ENCODE peak calls at places on chromosomes 3 and 15, in seven cellular contexts. T, O, H, P, W, E and I are unnamed samples.

GRCh38 chr3:183984337-183984736 is 33.3 kb downstream of the ABCC5 start:
- DNase-seq in W (no peak), E (no peak), P (no peak), H (no peak), O (no peak), T (no peak), I (no peak)

GRCh38 chr3:82133070-82133606 is 371.7 kb upstream of the GBE1 start:
- DNase-seq in E (peak), W (peak), P (peak), O (peak), T (peak), H (peak), I (peak)

GRCh38 chr3:35183915-35184675 is 455.2 kb upstream of the ARPP21 start:
- DNase-seq in O (no peak), W (peak), H (no peak), E (no peak), T (no peak), P (no peak), I (no peak)

GRCh38 chr15:58929891-58930416 is 3.5 kb downstream of the SLTM start:
- DNase-seq in O (no peak), T (no peak), P (no peak), W (no peak), E (no peak), H (peak), I (no peak)

GRCh38 chr3:120816728-120817127 is 74.2 kb downstream of the GTF2E1 start:
- DNase-seq in O (no peak), H (no peak), T (no peak), W (no peak), E (no peak), P (no peak), I (no peak)

GRCh38 chr3:121793078-121793477 is 41.8 kb downstream of the IQCB1 start:
- DNase-seq in E (no peak), P (no peak), T (no peak), W (no peak), H (no peak), O (no peak), I (no peak)

GRCh38 chr15:101011582-101011981 is 92.4 kb downstream of the LRRK1 start:
- DNase-seq in T (no peak), E (no peak), P (no peak), H (peak), W (no peak), O (no peak), I (no peak)

GRCh38 chr3:10806001-10806400 is 10.0 kb upstream of the SLC6A11 start:
- DNase-seq in O (no peak), H (no peak), W (no peak), P (no peak), E (no peak), T (no peak), I (no peak)

GRCh38 chr3:50648297-50648696 is 26.4 kb upstream of the DOCK3 start:
- DNase-seq in E (no peak), O (peak), T (peak), P (no peak), H (peak), W (no peak), I (no peak)

GRCh38 chr3:158792709-158793108 is 9.1 kb upstream of the MFSD1 start:
- DNase-seq in O (no peak), E (peak), P (no peak), T (peak), H (no peak), W (peak), I (no peak)

GRCh38 chr3:150925751-150926201 is 20.5 kb upstream of the MINDY4B start:
- DNase-seq in E (peak), T (peak), H (peak), O (peak), P (peak), W (peak), I (peak)

GRCh38 chr3:52218454-52218853 is 7.0 kb downstream of the TLR9 start:
- DNase-seq in P (no peak), T (no peak), W (no peak), O (no peak), H (no peak), E (no peak), I (no peak)

GRCh38 chr3:42608586-42608985 is 8.1 kb downstream of the NKTR start:
- DNase-seq in P (no peak), O (no peak), H (no peak), T (peak), E (no peak), W (no peak), I (no peak)

GRCh38 chr15:42012241-42012640 is 8.6 kb downstream of the PLA2G4E start:
- DNase-seq in E (peak), H (no peak), W (no peak), P (no peak), T (no peak), O (no peak), I (no peak)

GRCh38 chr15:70427120-70427519 is 329.4 kb upstream of the TLE3 start:
- DNase-seq in O (no peak), E (peak), P (no peak), T (no peak), H (no peak), W (no peak), I (no peak)

GRCh38 chr3:160183375-160184076 is 41.7 kb upstream of the C3orf80 start:
- DNase-seq in W (no peak), T (peak), P (no peak), E (no peak), O (no peak), H (no peak), I (no peak)

GRCh38 chr15:56981160-56981559 is 62.7 kb downstream of the TCF12 start:
- DNase-seq in H (no peak), O (no peak), W (no peak), P (no peak), E (no peak), T (no peak), I (no peak)

GRCh38 chr15:50182233-50183013 is 427 bp downstream of the SLC27A2 start:
- DNase-seq in T (peak), O (peak), H (peak), P (no peak), E (peak), W (peak), I (peak)

GRCh38 chr3:179045719-179046402 is 25.7 kb downstream of the ZMAT3 start:
- DNase-seq in P (no peak), O (no peak), E (no peak), T (no peak), H (no peak), W (no peak), I (no peak)

GRCh38 chr15:33098082-33099058 is 96.1 kb downstream of the FMN1 start:
- DNase-seq in W (peak), H (no peak), T (peak), P (no peak), O (peak), E (peak), I (no peak)

GRCh38 chr3:113615976-113616375 is 80.5 kb downstream of the USF3 start:
- DNase-seq in H (no peak), O (no peak), W (no peak), E (no peak), T (no peak), P (no peak), I (no peak)

GRCh38 chr3:126313580-126314304 is 43.5 kb downstream of the KLF15 start:
- DNase-seq in T (peak), P (no peak), O (no peak), E (no peak), H (peak), W (no peak), I (no peak)

GRCh38 chr3:128309026-128309425 is 155.7 kb downstream of the EEFSEC start:
- DNase-seq in W (no peak), T (no peak), O (no peak), P (no peak), E (no peak), H (peak), I (no peak)

GRCh38 chr3:55471522-55472280 is 15.4 kb downstream of the WNT5A start:
- DNase-seq in E (no peak), H (no peak), W (no peak), T (no peak), O (no peak), P (no peak), I (no peak)

GRCh38 chr3:17580901-17581300 is 161.5 kb downstream of the TBC1D5 start:
- DNase-seq in P (no peak), O (no peak), E (no peak), W (no peak), T (no peak), H (no peak), I (no peak)

GRCh38 chr3:172646439-172647015 is 64.3 kb downstream of the NCEH1 start:
- DNase-seq in P (no peak), E (no peak), O (no peak), H (no peak), T (peak), W (no peak), I (no peak)

GRCh38 chr3:157786216-157786615 is 283.0 kb upstream of the VEPH1 start:
- DNase-seq in E (peak), T (peak), O (no peak), H (no peak), W (no peak), P (no peak), I (no peak)

GRCh38 chr15:88337993-88338392 is 81.5 kb upstream of the NTRK3 start:
- DNase-seq in O (peak), W (no peak), H (no peak), E (peak), P (no peak), T (no peak), I (no peak)

GRCh38 chr3:45593708-45594601 is 596 bp upstream of the LIMD1 start:
- DNase-seq in P (no peak), W (peak), E (peak), H (peak), O (peak), T (peak), I (peak)

GRCh38 chr3:187705164-187705563 is 2.8 kb upstream of the RTP2 start:
- DNase-seq in P (no peak), W (peak), T (peak), O (no peak), H (no peak), E (no peak), I (no peak)

GRCh38 chr3:23113455-23114171 is 89.5 kb upstream of the UBE2E2 start:
- DNase-seq in H (no peak), O (no peak), E (peak), T (peak), P (no peak), W (peak), I (no peak)

GRCh38 chr3:111589303-111590095 is 5.6 kb downstream of the ZBED2 start:
- DNase-seq in E (no peak), W (no peak), H (no peak), P (no peak), O (no peak), T (peak), I (no peak)

GRCh38 chr3:124878561-124879394 is 8.4 kb downstream of the ITGB5 start:
- DNase-seq in P (no peak), O (no peak), H (no peak), T (peak), E (no peak), W (peak), I (no peak)

GRCh38 chr3:184241447-184242296 is 7.1 kb downstream of the ALG3 start:
- DNase-seq in H (peak), P (no peak), O (peak), W (no peak), E (peak), T (peak), I (no peak)

GRCh38 chr15:100781061-100781960 is 98.3 kb upstream of the ALDH1A3 start:
- DNase-seq in W (no peak), T (no peak), O (no peak), E (no peak), P (no peak), H (no peak), I (no peak)

GRCh38 chr3:4394048-4394447 is 73.0 kb downstream of the SUMF1 start:
- DNase-seq in H (no peak), O (no peak), P (no peak), W (peak), E (no peak), T (peak), I (no peak)

GRCh38 chr3:124858275-124858674 is 28.9 kb downstream of the ITGB5 start:
- DNase-seq in P (no peak), W (peak), T (peak), E (no peak), O (no peak), H (no peak), I (no peak)

GRCh38 chr15:74906193-74906449 is 530 bp downstream of the FAM219B start:
- DNase-seq in O (no peak), P (no peak), E (peak), H (peak), T (no peak), W (peak), I (no peak)

DNA sequence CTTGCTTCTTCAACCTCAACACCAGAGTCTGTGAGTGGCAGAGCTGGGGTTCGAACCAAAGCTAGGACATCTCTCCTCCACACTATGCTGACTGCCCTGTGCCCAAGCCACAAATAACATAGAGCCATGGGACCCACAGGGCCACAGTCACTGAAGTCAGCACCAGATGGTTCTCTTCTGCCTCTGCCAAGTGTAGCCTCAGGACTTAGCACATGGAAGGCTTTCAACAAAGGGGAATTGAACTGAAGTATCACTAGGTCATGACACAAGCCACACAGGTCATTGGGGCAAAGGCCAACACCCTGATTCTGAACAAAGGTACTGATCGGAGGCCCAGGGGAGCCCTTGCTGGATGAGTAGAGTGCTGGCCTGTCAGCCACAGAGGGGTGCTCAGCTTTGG is 83.6 kb downstream of the BDH1 start:
- DNase-seq in O (no peak), T (no peak), E (no peak), W (no peak), P (no peak), H (no peak), I (no peak)
- H3K18ac ChIP-seq in O (no peak), T (no peak), E (no peak), W (peak), P (peak), H (no peak), I (no peak)

GRCh38 chr15:40846846-40847224 is 3.0 kb downstream of the SPINT1 start:
- DNase-seq in T (no peak), E (no peak), O (no peak), P (no peak), H (no peak), W (no peak), I (no peak)

GRCh38 chr15:40844543-40844981 is 714 bp downstream of the SPINT1 start:
- DNase-seq in P (no peak), H (no peak), E (no peak), W (peak), T (no peak), O (peak), I (no peak)

GRCh38 chr15:40843885-40844542 is at the start of gene SPINT1:
- DNase-seq in H (peak), P (no peak), O (peak), W (peak), E (no peak), T (no peak), I (no peak)

GRCh38 chr15:40845036-40845435 is 1.2 kb downstream of the SPINT1 start:
- DNase-seq in H (no peak), P (no peak), T (no peak), O (no peak), W (no peak), E (peak), I (no peak)

GRCh38 chr15:40845511-40846284 is 1.9 kb downstream of the SPINT1 start:
- DNase-seq in O (peak), H (peak), T (no peak), W (no peak), P (no peak), E (peak), I (no peak)
- H3K18ac ChIP-seq in O (no peak), H (no peak), T (no peak), W (no peak), P (no peak), E (peak), I (peak)

GRCh38 chr15:98403569-98403968 is 244.8 kb upstream of the IGF1R start:
- DNase-seq in O (no peak), H (no peak), P (no peak), W (no peak), T (no peak), E (no peak), I (no peak)

GRCh38 chr15:98398886-98399285 is 249.5 kb upstream of the IGF1R start:
- DNase-seq in W (no peak), E (no peak), P (no peak), H (no peak), O (no peak), T (no peak), I (no peak)

GRCh38 chr15:98400120-98400519 is 248.2 kb upstream of the IGF1R start:
- DNase-seq in W (no peak), P (no peak), T (no peak), O (no peak), E (no peak), H (no peak), I (no peak)

GRCh38 chr15:98403169-98403568 is 245.2 kb upstream of the IGF1R start:
- DNase-seq in E (no peak), W (no peak), H (no peak), O (no peak), T (no peak), P (no peak), I (no peak)

GRCh38 chr15:98401029-98401428 is 247.3 kb upstream of the IGF1R start:
- DNase-seq in H (no peak), O (no peak), E (peak), P (no peak), W (no peak), T (no peak), I (no peak)
- H3K18ac ChIP-seq in H (no peak), O (no peak), E (no peak), P (no peak), W (no peak), T (no peak), I (no peak)

GRCh38 chr3:15429080-15429479 is 1.7 kb downstream of the EAF1 start:
- DNase-seq in O (no peak), W (no peak), E (no peak), P (no peak), T (no peak), H (no peak), I (no peak)

GRCh38 chr3:15426579-15427118 is 695 bp downstream of the METTL6 start:
- DNase-seq in O (no peak), E (no peak), H (no peak), P (no peak), W (no peak), T (no peak), I (no peak)

GRCh38 chr3:15428539-15428938 is 1.1 kb downstream of the EAF1 start:
- DNase-seq in P (no peak), T (peak), W (peak), O (peak), H (no peak), E (peak), I (no peak)

GRCh38 chr3:15427182-15427880 is at the start of the genes EAF1 and METTL6:
- DNase-seq in E (peak), T (peak), W (peak), P (no peak), H (peak), O (peak), I (peak)

GRCh38 chr3:15427981-15428380 is 583 bp downstream of the EAF1 start:
- DNase-seq in P (no peak), O (peak), T (no peak), W (peak), E (no peak), H (no peak), I (no peak)
- H3K18ac ChIP-seq in P (no peak), O (peak), T (no peak), W (no peak), E (peak), H (no peak), I (no peak)

GRCh38 chr3:78317774-78318173 is 1277.9 kb downstream of the ROBO2 start:
- DNase-seq in P (no peak), W (no peak), E (no peak), O (no peak), H (no peak), T (no peak), I (no peak)

GRCh38 chr3:78322780-78323179 is 1282.9 kb downstream of the ROBO2 start:
- DNase-seq in H (no peak), P (peak), W (no peak), T (no peak), E (no peak), O (no peak), I (no peak)
- H3K18ac ChIP-seq in H (no peak), P (no peak), W (no peak), T (no peak), E (no peak), O (no peak), I (no peak)

GRCh38 chr3:71055602-71056001 is 527.9 kb downstream of the FOXP1 start:
- DNase-seq in T (peak), P (no peak), H (no peak), E (no peak), W (no peak), O (no peak), I (no peak)
- H3K18ac ChIP-seq in T (no peak), P (no peak), H (no peak), E (no peak), W (no peak), O (no peak), I (no peak)